ENCODE peak calls at places on chromosomes 5 and 9, in eight cellular contexts. A is mesenchymal stem cell, L is A549, S is AG08395, J is AG04450, Y is choroid plexus epithelial cell, G is uterus, O is ELR. P is an unnamed sample.

GRCh38 chr5:111748304-111748763 is 8.7 kb downstream of the NREP start:
- DNase-seq in A (peak; percentile 85), L (no peak), S (peak; percentile 81), J (peak; percentile 67), Y (peak; percentile 81), G (no peak), O (peak; percentile 94), P (no peak)

GRCh38 chr5:66144799-66145390 is 795 bp downstream of the SREK1 start:
- DNase-seq in A (no peak), L (no peak), S (peak; percentile 60), J (peak; percentile 10), Y (no peak), G (no peak), O (no peak), P (no peak)

GRCh38 chr5:128687930-128688329 is 149.9 kb upstream of the FBN2 start:
- DNase-seq in A (no peak), L (no peak), S (no peak), J (no peak), Y (no peak), G (no peak), O (no peak), P (no peak)

GRCh38 chr5:80346055-80346454 is 26.3 kb downstream of the SPZ1 start:
- DNase-seq in A (peak; percentile 34), L (peak; percentile 46), S (no peak), J (no peak), Y (peak; percentile 47), G (no peak), O (peak; percentile 48), P (no peak)

GRCh38 chr9:72041775-72042194 is 18.6 kb downstream of the C9orf57 start:
- DNase-seq in A (no peak), L (no peak), S (peak; percentile 58), J (peak; percentile 33), Y (peak; percentile 81), G (peak; percentile 62), O (peak; percentile 73), P (peak; percentile 19)

GRCh38 chr9:3441197-3441816 is 84.5 kb downstream of the RFX3 start:
- DNase-seq in A (peak; percentile 71), L (peak; percentile 74), S (peak; percentile 68), J (peak; percentile 37), Y (peak; percentile 90), G (no peak), O (peak; percentile 69), P (no peak)

GRCh38 chr9:30504502-30504905 is 1879.9 kb upstream of the ACO1 start:
- DNase-seq in A (no peak), L (no peak), S (no peak), J (no peak), Y (peak; percentile 24), G (no peak), O (no peak), P (no peak)

GRCh38 chr9:133967024-133967741 is 24.9 kb downstream of the VAV2 start:
- DNase-seq in A (peak; percentile 47), L (no peak), S (no peak), J (no peak), Y (peak; percentile 43), G (no peak), O (peak; percentile 86), P (no peak)

GRCh38 chr5:95283761-95284511 is 958 bp downstream of the MCTP1 start:
- DNase-seq in A (peak; percentile 14), L (peak; percentile 19), S (peak; percentile 9), J (no peak), Y (peak; percentile 10), G (no peak), O (peak; percentile 38), P (no peak)

GRCh38 chr9:16417101-16417500 is 453.4 kb downstream of the BNC2 start:
- DNase-seq in A (peak; percentile 98), L (peak; percentile 66), S (peak; percentile 73), J (peak; percentile 90), Y (peak; percentile 96), G (no peak), O (peak; percentile 93), P (no peak)

GRCh38 chr5:34895641-34896419 is 19.5 kb downstream of the RAD1 start:
- DNase-seq in A (no peak), L (no peak), S (no peak), J (no peak), Y (peak; percentile 57), G (no peak), O (no peak), P (no peak)

GRCh38 chr9:23683021-23683431 is 143.0 kb downstream of the ELAVL2 start:
- DNase-seq in A (peak; percentile 67), L (no peak), S (peak; percentile 13), J (no peak), Y (no peak), G (no peak), O (no peak), P (no peak)

GRCh38 chr5:25754895-25755294 is 1110.1 kb upstream of the CDH10 start:
- DNase-seq in A (peak; percentile 1), L (peak; percentile 35), S (no peak), J (no peak), Y (no peak), G (no peak), O (peak; percentile 11), P (no peak)

GRCh38 chr5:42005561-42006153 is 80.6 kb downstream of the FBXO4 start:
- DNase-seq in A (peak; percentile 33), L (peak; percentile 19), S (peak; percentile 39), J (no peak), Y (peak; percentile 57), G (no peak), O (peak; percentile 43), P (peak; percentile 1)

GRCh38 chr9:137387034-137387890 is 35.7 kb downstream of the EXD3 start:
- DNase-seq in A (no peak), L (no peak), S (no peak), J (no peak), Y (peak; percentile 42), G (no peak), O (no peak), P (no peak)

GRCh38 chr5:61575103-61575502 is 243.0 kb downstream of the ZSWIM6 start:
- DNase-seq in A (peak; percentile 70), L (peak; percentile 26), S (peak; percentile 89), J (peak; percentile 55), Y (peak; percentile 82), G (no peak), O (peak; percentile 79), P (peak; percentile 13)

GRCh38 chr5:137148656-137149055 is 350.5 kb downstream of the SPOCK1 start:
- DNase-seq in A (no peak), L (no peak), S (no peak), J (no peak), Y (no peak), G (no peak), O (no peak), P (no peak)

GRCh38 chr5:105806601-105807000 is 1864.1 kb downstream of the EFNA5 start:
- DNase-seq in A (no peak), L (no peak), S (no peak), J (no peak), Y (peak; percentile 52), G (no peak), O (no peak), P (no peak)

GRCh38 chr5:14105717-14106435 is 37.3 kb upstream of the TRIO start:
- DNase-seq in A (peak; percentile 85), L (peak; percentile 76), S (peak; percentile 77), J (peak; percentile 57), Y (peak; percentile 91), G (no peak), O (peak; percentile 98), P (peak; percentile 75)

GRCh38 chr9:100911273-100911672 is 117.3 kb upstream of the PLPPR1 start:
- DNase-seq in A (no peak), L (no peak), S (no peak), J (no peak), Y (no peak), G (no peak), O (no peak), P (no peak)

GRCh38 chr9:86042226-86042625 is 57.1 kb downstream of the GOLM1 start:
- DNase-seq in A (no peak), L (no peak), S (no peak), J (no peak), Y (no peak), G (no peak), O (no peak), P (no peak)

GRCh38 chr5:73816656-73817420 is 190.8 kb downstream of the ARHGEF28 start:
- DNase-seq in A (peak; percentile 67), L (no peak), S (peak; percentile 55), J (peak; percentile 63), Y (peak; percentile 95), G (no peak), O (peak; percentile 61), P (no peak)

GRCh38 chr5:111747336-111747735 is 9.7 kb downstream of the NREP start:
- DNase-seq in A (no peak), L (no peak), S (peak; percentile 20), J (no peak), Y (no peak), G (no peak), O (peak; percentile 72), P (no peak)

GRCh38 chr5:30385754-30386153 is 807.7 kb upstream of the CDH6 start:
- DNase-seq in A (no peak), L (no peak), S (no peak), J (no peak), Y (no peak), G (no peak), O (no peak), P (no peak)

GRCh38 chr9:33850267-33850629 is 33.3 kb downstream of the UBE2R2 start:
- DNase-seq in A (no peak), L (no peak), S (no peak), J (no peak), Y (no peak), G (no peak), O (no peak), P (no peak)